ENCODE peak calls at places on chromosomes 1 and 21, in four cellular contexts. One of them, this sample, is unnamed. For H3K27me3, the result is how much of the 10 kb centered on the place peaks cover.

GRCh38 chr21:31284797-31285397 is 59.2 kb downstream of the TIAM1 start:
- DNase-seq in lower lobe of right lung: no peak
- DNase-seq in transverse colon: no peak
- DNase-seq in body of pancreas: no peak
- DNase-seq in this sample: no peak

GRCh38 chr1:234500269-234500668 is 21.3 kb upstream of the TARBP1 start:
- DNase-seq in lower lobe of right lung: no peak
- DNase-seq in body of pancreas: no peak
- DNase-seq in transverse colon: peak
- DNase-seq in this sample: no peak

GRCh38 chr1:156860113-156860638 is 489 bp upstream of the NTRK1 start:
- DNase-seq in lower lobe of right lung: no peak
- DNase-seq in body of pancreas: peak
- DNase-seq in transverse colon: peak
- DNase-seq in this sample: peak

GRCh38 chr1:152967201-152967600 is 3.2 kb upstream of the SPRR4 start:
- DNase-seq in body of pancreas: no peak
- DNase-seq in transverse colon: no peak
- DNase-seq in lower lobe of right lung: no peak
- DNase-seq in this sample: no peak

GRCh38 chr1:203351037-203351625 is at the start of gene FMOD:
- DNase-seq in body of pancreas: peak
- DNase-seq in transverse colon: peak
- DNase-seq in lower lobe of right lung: no peak
- DNase-seq in this sample: peak

GRCh38 chr1:170601866-170602265 is 62.1 kb upstream of the PRRX1 start:
- DNase-seq in transverse colon: no peak
- DNase-seq in lower lobe of right lung: no peak
- DNase-seq in body of pancreas: no peak
- DNase-seq in this sample: no peak

GRCh38 chr1:16146888-16147614 is 8.8 kb downstream of the EPHA2 start:
- DNase-seq in body of pancreas: peak
- DNase-seq in transverse colon: no peak
- DNase-seq in lower lobe of right lung: no peak
- DNase-seq in this sample: no peak

GRCh38 chr1:72281637-72282270 is 585 bp downstream of the NEGR1 start:
- DNase-seq in lower lobe of right lung: no peak
- DNase-seq in body of pancreas: no peak
- DNase-seq in transverse colon: no peak
- DNase-seq in this sample: peak

GRCh38 chr1:7117599-7118281 is 332.5 kb downstream of the CAMTA1 start:
- DNase-seq in lower lobe of right lung: no peak
- DNase-seq in transverse colon: no peak
- DNase-seq in body of pancreas: peak
- DNase-seq in this sample: no peak

GRCh38 chr1:228364068-228364705 is 42.4 kb downstream of the TRIM11 start:
- DNase-seq in lower lobe of right lung: peak
- DNase-seq in body of pancreas: no peak
- DNase-seq in transverse colon: no peak
- DNase-seq in this sample: peak

GRCh38 chr1:236269439-236269838 is 12.3 kb downstream of the ERO1B start:
- DNase-seq in lower lobe of right lung: no peak
- DNase-seq in body of pancreas: no peak
- DNase-seq in transverse colon: no peak
- DNase-seq in this sample: no peak

GRCh38 chr1:232859216-232859615 is 54.0 kb downstream of the MAP10 start:
- DNase-seq in lower lobe of right lung: no peak
- DNase-seq in body of pancreas: no peak
- DNase-seq in transverse colon: no peak
- DNase-seq in this sample: no peak

DNA sequence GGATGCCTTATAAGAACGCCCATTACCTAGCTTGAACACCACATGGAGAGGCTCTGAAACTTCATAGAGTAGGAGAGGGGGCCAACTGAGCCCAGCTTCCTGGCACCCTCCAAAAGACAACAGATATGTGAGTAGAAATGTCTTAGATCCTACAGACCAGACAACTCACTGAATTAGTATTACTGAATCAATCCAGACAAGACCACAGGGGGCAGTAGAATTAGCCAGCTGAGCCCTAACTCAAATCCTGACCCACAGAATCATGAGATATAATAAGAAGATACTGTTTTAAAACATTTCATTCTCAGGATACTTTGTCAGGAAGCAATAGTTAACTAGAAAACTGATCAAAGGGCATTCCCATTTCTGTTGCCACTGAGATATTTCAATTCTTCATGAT is 45.8 kb upstream of the C1orf21 start:
- DNase-seq in transverse colon: no peak
- DNase-seq in body of pancreas: no peak
- DNase-seq in lower lobe of right lung: no peak
- DNase-seq in this sample: no peak
- TF ChIP-seq CTCF in transverse colon: no peak
- TF ChIP-seq CTCF in body of pancreas: no peak
- TF ChIP-seq CTCF in lower lobe of right lung: no peak
- TF ChIP-seq CTCF in this sample: no peak

DNA sequence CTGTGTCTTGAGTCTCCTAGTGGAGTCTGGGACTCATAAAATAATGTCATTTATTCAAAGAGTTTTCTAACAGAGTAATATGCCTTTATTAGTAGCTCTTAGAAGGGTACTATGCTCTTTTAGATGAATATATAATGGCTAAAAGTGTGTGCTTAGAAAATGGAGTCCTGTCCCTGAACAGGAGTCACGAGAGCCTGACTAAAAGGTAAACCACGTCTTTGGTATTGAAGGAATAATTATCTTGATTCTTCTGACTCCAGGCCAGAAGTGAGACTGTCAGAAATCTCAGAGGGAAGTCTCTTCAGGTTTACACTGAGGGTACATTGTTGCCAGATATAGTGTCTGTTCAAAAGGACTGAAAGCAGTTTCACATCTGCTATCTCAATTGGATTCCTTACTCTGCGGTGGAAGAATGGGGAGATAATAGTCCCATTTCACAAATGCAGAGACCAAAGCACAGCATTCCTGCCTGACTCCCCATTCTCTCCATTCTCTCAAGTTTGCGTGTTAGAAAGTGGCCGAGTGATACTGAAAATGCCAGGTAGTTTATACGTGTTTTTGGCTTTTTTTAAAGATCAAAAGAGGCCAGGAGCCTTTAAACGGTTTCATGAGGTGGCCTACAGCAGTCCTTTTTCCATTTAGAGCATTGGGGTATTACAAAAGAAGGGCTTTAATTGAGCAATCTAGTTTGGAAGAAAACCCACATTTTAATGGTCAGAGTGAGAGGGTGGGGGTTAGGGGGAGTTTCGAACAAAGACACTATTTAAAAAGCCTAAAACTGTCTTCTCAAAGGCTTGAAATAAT is 176.6 kb downstream of the VPS13D start:
- DNase-seq in transverse colon: no peak
- DNase-seq in body of pancreas: no peak
- DNase-seq in lower lobe of right lung: no peak
- DNase-seq in this sample: no peak
- H3K27ac ChIP-seq in transverse colon: peak
- H3K27ac ChIP-seq in body of pancreas: peak
- H3K27ac ChIP-seq in lower lobe of right lung: peak
- H3K27ac ChIP-seq in this sample: no peak

DNA sequence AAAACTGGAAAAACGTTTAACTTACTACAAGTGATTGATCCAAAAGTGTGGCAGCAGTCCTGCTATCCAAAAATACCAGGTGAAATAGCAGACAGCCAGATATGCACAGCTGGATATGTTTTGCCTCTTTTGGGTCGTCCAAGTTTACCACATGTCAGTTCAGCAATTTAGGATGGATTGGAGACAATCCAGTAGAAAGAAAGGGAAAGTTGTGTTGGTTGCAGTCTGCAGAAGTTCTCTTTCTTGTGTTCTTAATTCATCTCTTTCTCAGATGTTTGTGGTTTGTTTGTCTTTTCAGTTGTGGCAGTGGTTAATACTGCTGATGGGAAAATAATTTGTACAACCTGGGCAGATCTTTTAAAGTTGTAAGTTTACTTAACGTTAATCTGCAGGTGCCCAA is 645.0 kb downstream of the PTPRC start:
- DNase-seq in body of pancreas: no peak
- DNase-seq in lower lobe of right lung: no peak
- DNase-seq in transverse colon: no peak
- DNase-seq in this sample: no peak
- H3K27me3 ChIP-seq in body of pancreas: under half
- H3K27me3 ChIP-seq in lower lobe of right lung: under half
- H3K27me3 ChIP-seq in transverse colon: under half
- H3K27me3 ChIP-seq in this sample: under half

GRCh38 chr1:10691740-10692125 is 104.7 kb downstream of the CASZ1 start:
- DNase-seq in body of pancreas: no peak
- DNase-seq in lower lobe of right lung: no peak
- DNase-seq in transverse colon: peak
- DNase-seq in this sample: no peak

GRCh38 chr1:10692401-10693021 is 103.9 kb downstream of the CASZ1 start:
- DNase-seq in lower lobe of right lung: peak
- DNase-seq in transverse colon: peak
- DNase-seq in body of pancreas: peak
- DNase-seq in this sample: no peak

GRCh38 chr1:10691075-10691739 is 105.2 kb downstream of the CASZ1 start:
- DNase-seq in transverse colon: no peak
- DNase-seq in body of pancreas: no peak
- DNase-seq in lower lobe of right lung: no peak
- DNase-seq in this sample: no peak

GRCh38 chr1:10688409-10688786 is 108.0 kb downstream of the CASZ1 start:
- DNase-seq in lower lobe of right lung: no peak
- DNase-seq in body of pancreas: no peak
- DNase-seq in transverse colon: no peak
- DNase-seq in this sample: no peak

GRCh38 chr1:10690484-10690883 is 106.0 kb downstream of the CASZ1 start:
- DNase-seq in body of pancreas: no peak
- DNase-seq in lower lobe of right lung: no peak
- DNase-seq in transverse colon: no peak
- DNase-seq in this sample: no peak
- TF ChIP-seq CTCF in body of pancreas: no peak
- TF ChIP-seq CTCF in lower lobe of right lung: no peak
- TF ChIP-seq CTCF in transverse colon: no peak
- TF ChIP-seq CTCF in this sample: no peak

GRCh38 chr1:247360116-247360898 is 28.6 kb upstream of the ZNF496 start:
- DNase-seq in lower lobe of right lung: peak
- DNase-seq in transverse colon: no peak
- DNase-seq in body of pancreas: peak
- DNase-seq in this sample: peak
- H3K27ac ChIP-seq in lower lobe of right lung: peak
- H3K27ac ChIP-seq in transverse colon: peak
- H3K27ac ChIP-seq in body of pancreas: no peak
- H3K27ac ChIP-seq in this sample: peak

DNA sequence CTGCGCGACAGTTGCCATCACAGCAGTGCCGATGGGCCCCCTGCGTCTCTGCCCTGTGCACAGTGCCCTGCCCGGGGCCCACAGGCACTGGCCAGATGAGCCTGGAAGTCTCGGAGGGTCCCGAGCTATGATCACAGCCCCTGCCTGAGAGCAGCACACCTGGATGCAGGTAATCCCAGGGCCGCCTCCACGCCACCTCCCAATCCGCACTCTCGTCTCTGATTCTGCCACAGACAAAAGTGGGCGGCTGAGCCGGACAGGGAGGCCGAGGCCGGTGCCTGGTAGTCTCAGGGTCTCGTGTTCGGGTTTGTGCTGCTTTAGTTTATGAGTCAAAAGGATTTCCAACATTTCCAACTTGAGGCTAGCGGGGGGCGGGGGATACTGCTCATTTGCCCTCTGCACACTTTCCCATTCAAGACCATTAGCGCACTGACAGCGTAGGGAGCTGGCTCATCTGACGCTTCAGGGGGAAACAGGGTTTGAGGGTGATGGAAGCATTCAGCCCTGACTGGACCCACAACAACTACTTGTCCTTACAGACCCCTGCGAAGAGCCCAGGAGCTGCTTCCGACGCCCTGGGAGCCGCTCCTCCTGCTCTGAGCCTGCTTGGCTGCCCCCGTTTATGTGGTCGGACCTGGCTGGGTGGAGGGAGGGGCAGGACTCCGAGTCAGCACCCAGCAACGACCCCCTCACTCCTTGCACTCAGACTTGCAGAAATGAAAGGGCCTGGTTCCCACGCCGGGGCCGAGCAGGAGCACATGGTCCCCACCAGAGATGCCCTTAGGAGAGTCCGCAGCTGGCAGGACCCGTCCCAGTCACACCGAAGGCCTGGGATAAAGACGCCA is 1.8 kb upstream of the TTC34 start:
- DNase-seq in transverse colon: no peak
- DNase-seq in lower lobe of right lung: peak
- DNase-seq in body of pancreas: no peak
- DNase-seq in this sample: no peak
- H3K27me3 ChIP-seq in transverse colon: half or more
- H3K27me3 ChIP-seq in lower lobe of right lung: half or more
- H3K27me3 ChIP-seq in body of pancreas: under half
- H3K27me3 ChIP-seq in this sample: under half

DNA sequence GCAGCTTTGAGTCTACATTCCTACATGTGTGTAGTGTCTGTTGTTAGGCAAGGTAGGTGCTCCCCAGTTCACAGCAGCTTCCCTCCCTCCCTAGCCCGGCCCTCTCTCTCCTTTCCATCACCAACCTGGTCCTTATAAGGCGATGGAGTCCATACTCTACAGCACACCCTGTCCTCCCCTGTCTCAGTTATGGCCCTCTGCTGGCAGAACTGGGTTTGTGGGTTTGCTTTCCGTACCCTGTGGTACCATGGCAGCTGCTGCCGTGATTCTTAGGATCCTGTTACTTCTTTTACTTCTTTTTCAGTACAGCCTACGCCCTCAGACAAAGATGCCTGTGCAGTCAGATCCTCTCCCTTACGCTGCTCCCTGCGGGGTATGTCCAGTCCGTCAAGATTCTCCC is 31.7 kb downstream of the AK5 start:
- DNase-seq in body of pancreas: peak
- DNase-seq in lower lobe of right lung: no peak
- DNase-seq in transverse colon: no peak
- DNase-seq in this sample: no peak
- TF ChIP-seq CTCF in body of pancreas: no peak
- TF ChIP-seq CTCF in lower lobe of right lung: peak
- TF ChIP-seq CTCF in transverse colon: no peak
- TF ChIP-seq CTCF in this sample: no peak

GRCh38 chr1:193539731-193540459 is 353.5 kb upstream of the B3GALT2 start:
- DNase-seq in lower lobe of right lung: no peak
- DNase-seq in body of pancreas: no peak
- DNase-seq in transverse colon: peak
- DNase-seq in this sample: no peak
- H3K27ac ChIP-seq in lower lobe of right lung: no peak
- H3K27ac ChIP-seq in body of pancreas: no peak
- H3K27ac ChIP-seq in transverse colon: peak
- H3K27ac ChIP-seq in this sample: no peak

GRCh38 chr1:2810281-2810680 is 8.8 kb upstream of the TTC34 start:
- DNase-seq in lower lobe of right lung: no peak
- DNase-seq in body of pancreas: no peak
- DNase-seq in transverse colon: no peak
- DNase-seq in this sample: no peak
- H3K27me3 ChIP-seq in lower lobe of right lung: under half
- H3K27me3 ChIP-seq in body of pancreas: under half
- H3K27me3 ChIP-seq in transverse colon: under half
- H3K27me3 ChIP-seq in this sample: under half